ENCODE peak calls at places on chromosomes 2 and 18, in ten cellular contexts. One of them, this sample, is unnamed.

GRCh38 chr2:232592687-232593407 is 40.6 kb upstream of the EFHD1 start:
- DNase-seq in uterus: peak; percentile 29
- DNase-seq in OCI-LY7: no peak
- DNase-seq in left ventricle myocardium inferior: no peak
- DNase-seq in heart left ventricle: no peak
- DNase-seq in IMR-90: peak; percentile 82
- DNase-seq in lung: no peak
- DNase-seq in cardiac muscle cell: no peak
- DNase-seq in sigmoid colon: no peak
- DNase-seq in stomach: no peak
- DNase-seq in this sample: no peak

GRCh38 chr18:22817844-22818243 is 115.3 kb upstream of the RBBP8 start:
- DNase-seq in uterus: no peak
- DNase-seq in cardiac muscle cell: no peak
- DNase-seq in IMR-90: peak; percentile 52
- DNase-seq in OCI-LY7: no peak
- DNase-seq in sigmoid colon: no peak
- DNase-seq in heart left ventricle: no peak
- DNase-seq in stomach: no peak
- DNase-seq in lung: no peak
- DNase-seq in left ventricle myocardium inferior: no peak
- DNase-seq in this sample: no peak

GRCh38 chr2:128258218-128258617 is 60.5 kb downstream of the HS6ST1 start:
- DNase-seq in lung: no peak
- DNase-seq in left ventricle myocardium inferior: no peak
- DNase-seq in IMR-90: no peak
- DNase-seq in heart left ventricle: no peak
- DNase-seq in stomach: no peak
- DNase-seq in OCI-LY7: no peak
- DNase-seq in sigmoid colon: no peak
- DNase-seq in uterus: no peak
- DNase-seq in cardiac muscle cell: no peak
- DNase-seq in this sample: no peak

GRCh38 chr2:23622466-23622865 is 237.5 kb downstream of the KLHL29 start:
- DNase-seq in cardiac muscle cell: no peak
- DNase-seq in heart left ventricle: no peak
- DNase-seq in IMR-90: no peak
- DNase-seq in sigmoid colon: peak; percentile 45
- DNase-seq in left ventricle myocardium inferior: no peak
- DNase-seq in stomach: no peak
- DNase-seq in OCI-LY7: no peak
- DNase-seq in uterus: no peak
- DNase-seq in lung: no peak
- DNase-seq in this sample: no peak

GRCh38 chr2:31337860-31338259 is 76.7 kb downstream of the XDH start:
- DNase-seq in lung: peak; percentile 9
- DNase-seq in heart left ventricle: no peak
- DNase-seq in cardiac muscle cell: no peak
- DNase-seq in sigmoid colon: no peak
- DNase-seq in left ventricle myocardium inferior: no peak
- DNase-seq in uterus: no peak
- DNase-seq in stomach: no peak
- DNase-seq in OCI-LY7: no peak
- DNase-seq in IMR-90: peak; percentile 94
- DNase-seq in this sample: no peak

GRCh38 chr2:219574509-219575311 is 2.6 kb downstream of the INHA start:
- DNase-seq in sigmoid colon: no peak
- DNase-seq in stomach: no peak
- DNase-seq in uterus: no peak
- DNase-seq in heart left ventricle: peak; percentile 50
- DNase-seq in IMR-90: no peak
- DNase-seq in lung: no peak
- DNase-seq in OCI-LY7: no peak
- DNase-seq in left ventricle myocardium inferior: no peak
- DNase-seq in cardiac muscle cell: no peak
- DNase-seq in this sample: no peak

GRCh38 chr18:32372047-32372380 is 98.7 kb downstream of the GAREM1 start:
- DNase-seq in IMR-90: no peak
- DNase-seq in stomach: no peak
- DNase-seq in heart left ventricle: no peak
- DNase-seq in sigmoid colon: no peak
- DNase-seq in left ventricle myocardium inferior: no peak
- DNase-seq in lung: no peak
- DNase-seq in OCI-LY7: no peak
- DNase-seq in cardiac muscle cell: no peak
- DNase-seq in uterus: no peak
- DNase-seq in this sample: no peak

GRCh38 chr2:205563646-205564045 is 118.7 kb upstream of the NRP2 start:
- DNase-seq in uterus: no peak
- DNase-seq in stomach: no peak
- DNase-seq in OCI-LY7: peak; percentile 23
- DNase-seq in left ventricle myocardium inferior: no peak
- DNase-seq in lung: no peak
- DNase-seq in IMR-90: no peak
- DNase-seq in heart left ventricle: no peak
- DNase-seq in cardiac muscle cell: peak; percentile 23
- DNase-seq in sigmoid colon: no peak
- DNase-seq in this sample: peak; percentile 20

GRCh38 chr2:14628906-14629305 is 3.6 kb upstream of the LRATD1 start:
- DNase-seq in stomach: peak; percentile 46
- DNase-seq in sigmoid colon: no peak
- DNase-seq in OCI-LY7: no peak
- DNase-seq in heart left ventricle: no peak
- DNase-seq in uterus: no peak
- DNase-seq in left ventricle myocardium inferior: no peak
- DNase-seq in IMR-90: no peak
- DNase-seq in cardiac muscle cell: no peak
- DNase-seq in lung: no peak
- DNase-seq in this sample: no peak

GRCh38 chr18:48993586-48993985 is 42.8 kb upstream of the SMAD7 start:
- DNase-seq in left ventricle myocardium inferior: no peak
- DNase-seq in sigmoid colon: no peak
- DNase-seq in cardiac muscle cell: no peak
- DNase-seq in IMR-90: peak; percentile 66
- DNase-seq in uterus: no peak
- DNase-seq in OCI-LY7: no peak
- DNase-seq in stomach: no peak
- DNase-seq in heart left ventricle: no peak
- DNase-seq in lung: no peak
- DNase-seq in this sample: no peak

GRCh38 chr2:231394201-231395141 is 1.0 kb upstream of the B3GNT7 start:
- DNase-seq in uterus: no peak
- DNase-seq in heart left ventricle: no peak
- DNase-seq in cardiac muscle cell: no peak
- DNase-seq in sigmoid colon: no peak
- DNase-seq in OCI-LY7: peak; percentile 91
- DNase-seq in left ventricle myocardium inferior: no peak
- DNase-seq in lung: peak; percentile 76
- DNase-seq in stomach: no peak
- DNase-seq in IMR-90: no peak
- DNase-seq in this sample: peak; percentile 64

GRCh38 chr18:55407191-55407590 is 180.8 kb downstream of the TCF4 start:
- DNase-seq in IMR-90: no peak
- DNase-seq in lung: no peak
- DNase-seq in heart left ventricle: no peak
- DNase-seq in uterus: no peak
- DNase-seq in stomach: no peak
- DNase-seq in left ventricle myocardium inferior: no peak
- DNase-seq in cardiac muscle cell: no peak
- DNase-seq in sigmoid colon: no peak
- DNase-seq in OCI-LY7: no peak
- DNase-seq in this sample: no peak

GRCh38 chr2:7437716-7438648 is 520.8 kb downstream of the RNF144A start:
- DNase-seq in lung: no peak
- DNase-seq in left ventricle myocardium inferior: no peak
- DNase-seq in heart left ventricle: no peak
- DNase-seq in OCI-LY7: no peak
- DNase-seq in cardiac muscle cell: no peak
- DNase-seq in uterus: no peak
- DNase-seq in stomach: no peak
- DNase-seq in IMR-90: no peak
- DNase-seq in sigmoid colon: no peak
- DNase-seq in this sample: no peak

GRCh38 chr2:168086805-168087204 is 160.6 kb downstream of the STK39 start:
- DNase-seq in heart left ventricle: no peak
- DNase-seq in OCI-LY7: no peak
- DNase-seq in left ventricle myocardium inferior: no peak
- DNase-seq in cardiac muscle cell: no peak
- DNase-seq in lung: no peak
- DNase-seq in IMR-90: no peak
- DNase-seq in sigmoid colon: no peak
- DNase-seq in stomach: no peak
- DNase-seq in uterus: no peak
- DNase-seq in this sample: no peak

GRCh38 chr2:86052265-86052664 is 53.4 kb downstream of the POLR1A start:
- DNase-seq in sigmoid colon: no peak
- DNase-seq in IMR-90: no peak
- DNase-seq in OCI-LY7: no peak
- DNase-seq in heart left ventricle: no peak
- DNase-seq in stomach: no peak
- DNase-seq in left ventricle myocardium inferior: no peak
- DNase-seq in cardiac muscle cell: no peak
- DNase-seq in uterus: no peak
- DNase-seq in lung: no peak
- DNase-seq in this sample: no peak
- H3K36me3 ChIP-seq in sigmoid colon: peaks cover 50% of the 10 kb centered on the region
- H3K36me3 ChIP-seq in IMR-90: peaks cover 46% of the 10 kb centered on the region
- H3K36me3 ChIP-seq in OCI-LY7: peaks cover 97% of the 10 kb centered on the region
- H3K36me3 ChIP-seq in heart left ventricle: peaks cover 62% of the 10 kb centered on the region
- H3K36me3 ChIP-seq in stomach: peaks cover 72% of the 10 kb centered on the region
- H3K36me3 ChIP-seq in left ventricle myocardium inferior: peaks cover 81% of the 10 kb centered on the region
- H3K36me3 ChIP-seq in cardiac muscle cell: peaks cover 27% of the 10 kb centered on the region
- H3K36me3 ChIP-seq in uterus: no peaks in the 10 kb centered on the region
- H3K36me3 ChIP-seq in lung: peaks cover 39% of the 10 kb centered on the region
- H3K36me3 ChIP-seq in this sample: no peaks in the 10 kb centered on the region

GRCh38 chr2:66574701-66575624 is 140.0 kb downstream of the MEIS1 start:
- DNase-seq in sigmoid colon: peak; percentile 92
- DNase-seq in left ventricle myocardium inferior: peak; percentile 26
- DNase-seq in heart left ventricle: peak; percentile 46
- DNase-seq in uterus: peak; percentile 90
- DNase-seq in cardiac muscle cell: peak; percentile 91
- DNase-seq in lung: peak; percentile 58
- DNase-seq in IMR-90: peak; percentile 91
- DNase-seq in stomach: no peak
- DNase-seq in OCI-LY7: peak; percentile 16
- DNase-seq in this sample: peak; percentile 78
- H3K4me3 ChIP-seq in sigmoid colon: peak overlapping the region; percentile 63
- H3K4me3 ChIP-seq in left ventricle myocardium inferior: peak overlapping the region; percentile 66
- H3K4me3 ChIP-seq in heart left ventricle: peak overlapping the region; percentile 43
- H3K4me3 ChIP-seq in uterus: peak overlapping the region; percentile 49
- H3K4me3 ChIP-seq in cardiac muscle cell: peak overlapping the region; percentile 78
- H3K4me3 ChIP-seq in lung: no peak overlapping the region
- H3K4me3 ChIP-seq in IMR-90: peak overlapping the region; percentile 44
- H3K4me3 ChIP-seq in stomach: peak overlapping the region; percentile 55
- H3K4me3 ChIP-seq in OCI-LY7: peak overlapping the region; percentile 30
- H3K4me3 ChIP-seq in this sample: peak overlapping the region; percentile 64

GRCh38 chr2:212893216-212893615 is 258.2 kb downstream of the IKZF2 start:
- DNase-seq in IMR-90: no peak
- DNase-seq in uterus: no peak
- DNase-seq in left ventricle myocardium inferior: no peak
- DNase-seq in lung: no peak
- DNase-seq in OCI-LY7: no peak
- DNase-seq in stomach: no peak
- DNase-seq in cardiac muscle cell: no peak
- DNase-seq in sigmoid colon: no peak
- DNase-seq in heart left ventricle: no peak
- DNase-seq in this sample: no peak

GRCh38 chr2:212897296-212897695 is 254.1 kb downstream of the IKZF2 start:
- DNase-seq in left ventricle myocardium inferior: no peak
- DNase-seq in sigmoid colon: no peak
- DNase-seq in heart left ventricle: no peak
- DNase-seq in IMR-90: peak; percentile 58
- DNase-seq in uterus: no peak
- DNase-seq in cardiac muscle cell: no peak
- DNase-seq in OCI-LY7: no peak
- DNase-seq in lung: no peak
- DNase-seq in stomach: no peak
- DNase-seq in this sample: no peak

GRCh38 chr2:212894026-212894425 is 257.4 kb downstream of the IKZF2 start:
- DNase-seq in sigmoid colon: no peak
- DNase-seq in OCI-LY7: no peak
- DNase-seq in heart left ventricle: no peak
- DNase-seq in IMR-90: no peak
- DNase-seq in stomach: no peak
- DNase-seq in left ventricle myocardium inferior: no peak
- DNase-seq in uterus: no peak
- DNase-seq in cardiac muscle cell: no peak
- DNase-seq in lung: no peak
- DNase-seq in this sample: no peak

GRCh38 chr2:212891580-212891979 is 259.8 kb downstream of the IKZF2 start:
- DNase-seq in lung: no peak
- DNase-seq in IMR-90: no peak
- DNase-seq in stomach: no peak
- DNase-seq in sigmoid colon: no peak
- DNase-seq in heart left ventricle: no peak
- DNase-seq in uterus: no peak
- DNase-seq in OCI-LY7: no peak
- DNase-seq in cardiac muscle cell: no peak
- DNase-seq in left ventricle myocardium inferior: no peak
- DNase-seq in this sample: no peak

DNA sequence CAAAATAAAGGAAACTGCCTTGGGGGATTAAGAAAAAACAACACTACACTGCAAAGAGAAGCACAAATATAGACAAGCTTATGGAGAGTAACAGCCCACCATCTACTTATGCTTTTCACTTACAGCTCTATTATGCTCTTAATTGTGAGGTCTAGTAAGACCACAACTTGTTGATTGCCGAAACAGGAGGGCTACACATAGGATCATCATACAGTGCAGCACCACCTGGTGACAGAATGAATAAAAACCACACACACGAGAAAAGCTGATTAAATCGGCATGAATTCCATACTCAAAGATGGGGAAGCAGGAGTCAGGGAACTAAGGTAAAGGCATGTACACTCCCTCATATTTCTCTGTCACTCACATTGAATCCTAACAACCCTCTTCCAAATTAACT is 259.2 kb downstream of the IKZF2 start:
- DNase-seq in uterus: no peak
- DNase-seq in lung: no peak
- DNase-seq in stomach: no peak
- DNase-seq in IMR-90: peak; percentile 64
- DNase-seq in heart left ventricle: no peak
- DNase-seq in sigmoid colon: no peak
- DNase-seq in left ventricle myocardium inferior: no peak
- DNase-seq in OCI-LY7: peak; percentile 68
- DNase-seq in cardiac muscle cell: peak; percentile 29
- DNase-seq in this sample: no peak
- TF ChIP-seq CTCF in uterus: no peak
- TF ChIP-seq CTCF in lung: no peak
- TF ChIP-seq CTCF in stomach: no peak
- TF ChIP-seq CTCF in IMR-90: peak; percentile 54
- TF ChIP-seq CTCF in heart left ventricle: no peak
- TF ChIP-seq CTCF in sigmoid colon: no peak
- TF ChIP-seq CTCF in left ventricle myocardium inferior: peak; percentile 49
- TF ChIP-seq CTCF in OCI-LY7: peak; percentile 78
- TF ChIP-seq CTCF in cardiac muscle cell: peak; percentile 55
- TF ChIP-seq CTCF in this sample: no peak

DNA sequence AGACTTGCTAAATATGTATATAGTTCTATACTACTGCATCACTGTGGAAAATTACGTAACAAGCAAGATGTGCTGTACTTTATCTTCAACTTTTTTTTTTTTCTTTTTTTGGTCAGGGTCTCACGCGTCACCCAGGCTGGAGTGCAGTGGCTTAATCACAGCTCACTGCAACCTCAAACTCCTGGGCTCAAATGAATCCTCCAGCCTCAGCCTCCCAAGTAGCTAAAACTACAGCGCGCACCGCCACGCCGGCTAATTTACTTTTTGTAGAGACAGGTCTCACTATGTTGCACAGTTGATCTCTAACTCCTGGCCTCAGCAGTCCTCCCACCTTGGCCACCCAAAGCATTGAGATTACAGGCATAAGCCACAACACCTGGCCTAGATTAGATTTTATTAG is 68.0 kb downstream of the COX7A2L start:
- DNase-seq in cardiac muscle cell: no peak
- DNase-seq in heart left ventricle: no peak
- DNase-seq in sigmoid colon: no peak
- DNase-seq in left ventricle myocardium inferior: no peak
- DNase-seq in uterus: no peak
- DNase-seq in stomach: no peak
- DNase-seq in lung: no peak
- DNase-seq in IMR-90: no peak
- DNase-seq in OCI-LY7: no peak
- DNase-seq in this sample: no peak
- H3K36me3 ChIP-seq in cardiac muscle cell: peaks cover 46% of the 10 kb centered on the region
- H3K36me3 ChIP-seq in heart left ventricle: peaks cover 6% of the 10 kb centered on the region
- H3K36me3 ChIP-seq in sigmoid colon: peaks cover 14% of the 10 kb centered on the region
- H3K36me3 ChIP-seq in left ventricle myocardium inferior: peaks cover 35% of the 10 kb centered on the region
- H3K36me3 ChIP-seq in uterus: no peaks in the 10 kb centered on the region
- H3K36me3 ChIP-seq in stomach: peaks cover 54% of the 10 kb centered on the region
- H3K36me3 ChIP-seq in lung: peaks cover 9% of the 10 kb centered on the region
- H3K36me3 ChIP-seq in IMR-90: peaks cover 23% of the 10 kb centered on the region
- H3K36me3 ChIP-seq in OCI-LY7: peaks cover 26% of the 10 kb centered on the region
- H3K36me3 ChIP-seq in this sample: peaks cover 10% of the 10 kb centered on the region

This sample was measured in pancreas.